ENCODE peak calls at places on chromosomes 4 and X, in seven cellular contexts. One of them, this sample, is unnamed.

GRCh38 chr4:129140521-129140920 is 44.6 kb downstream of the C4orf33 start:
- DNase-seq in pancreas: no peak
- DNase-seq in stomach: no peak
- DNase-seq in K562: no peak
- DNase-seq in right lobe of liver: no peak
- DNase-seq in BE2C: no peak
- DNase-seq in cardiac fibroblast: no peak
- DNase-seq in this sample: no peak

GRCh38 chrX:1222511-1223252 is 10.2 kb upstream of the CRLF2 start:
- DNase-seq in pancreas: no peak
- DNase-seq in K562: no peak
- DNase-seq in BE2C: no peak
- DNase-seq in stomach: no peak
- DNase-seq in cardiac fibroblast: peak; percentile 58
- DNase-seq in right lobe of liver: no peak
- DNase-seq in this sample: no peak

GRCh38 chrX:29044802-29045201 is 457.6 kb downstream of the IL1RAPL1 start:
- DNase-seq in cardiac fibroblast: peak; percentile 26
- DNase-seq in stomach: no peak
- DNase-seq in K562: no peak
- DNase-seq in right lobe of liver: no peak
- DNase-seq in BE2C: no peak
- DNase-seq in pancreas: no peak
- DNase-seq in this sample: peak; percentile 3

GRCh38 chr4:3041192-3042142 is 32.9 kb downstream of the HTT-AS start:
- DNase-seq in stomach: peak; percentile 35
- DNase-seq in right lobe of liver: peak; percentile 81
- DNase-seq in K562: no peak
- DNase-seq in BE2C: peak; percentile 79
- DNase-seq in pancreas: peak; percentile 17
- DNase-seq in cardiac fibroblast: peak; percentile 70
- DNase-seq in this sample: peak; percentile 69

GRCh38 chr4:47733506-47733905 is 104.4 kb downstream of the CORIN start:
- DNase-seq in cardiac fibroblast: no peak
- DNase-seq in BE2C: no peak
- DNase-seq in stomach: no peak
- DNase-seq in pancreas: no peak
- DNase-seq in right lobe of liver: no peak
- DNase-seq in K562: no peak
- DNase-seq in this sample: no peak

GRCh38 chr4:87120411-87121162 is 99.8 kb downstream of the KLHL8 start:
- DNase-seq in K562: no peak
- DNase-seq in pancreas: peak; percentile 69
- DNase-seq in stomach: no peak
- DNase-seq in right lobe of liver: peak; percentile 82
- DNase-seq in BE2C: no peak
- DNase-seq in cardiac fibroblast: peak; percentile 77
- DNase-seq in this sample: peak; percentile 48

GRCh38 chrX:136268051-136269048 is 17.1 kb upstream of the MAP7D3 start:
- DNase-seq in K562: peak; percentile 27
- DNase-seq in cardiac fibroblast: peak; percentile 57
- DNase-seq in BE2C: peak; percentile 45
- DNase-seq in stomach: no peak
- DNase-seq in pancreas: peak; percentile 37
- DNase-seq in right lobe of liver: no peak
- DNase-seq in this sample: peak; percentile 47

GRCh38 chrX:149476513-149476912 is 28.6 kb downstream of the IDS start:
- DNase-seq in BE2C: no peak
- DNase-seq in right lobe of liver: no peak
- DNase-seq in cardiac fibroblast: no peak
- DNase-seq in pancreas: no peak
- DNase-seq in stomach: no peak
- DNase-seq in K562: no peak
- DNase-seq in this sample: no peak

GRCh38 chrX:16196829-16197228 is 29.5 kb downstream of the MAGEB17 start:
- DNase-seq in right lobe of liver: no peak
- DNase-seq in cardiac fibroblast: peak; percentile 1
- DNase-seq in stomach: no peak
- DNase-seq in BE2C: no peak
- DNase-seq in K562: peak; percentile 14
- DNase-seq in pancreas: no peak
- DNase-seq in this sample: no peak

GRCh38 chr4:100170986-100171385 is 19.3 kb downstream of the DDIT4L start:
- DNase-seq in pancreas: no peak
- DNase-seq in stomach: no peak
- DNase-seq in K562: no peak
- DNase-seq in BE2C: no peak
- DNase-seq in cardiac fibroblast: peak; percentile 51
- DNase-seq in right lobe of liver: no peak
- DNase-seq in this sample: no peak

GRCh38 chr4:153729901-153730300 is 29.9 kb downstream of the RNF175 start:
- DNase-seq in BE2C: no peak
- DNase-seq in K562: no peak
- DNase-seq in cardiac fibroblast: no peak
- DNase-seq in stomach: no peak
- DNase-seq in right lobe of liver: no peak
- DNase-seq in pancreas: no peak
- DNase-seq in this sample: no peak

GRCh38 chr4:41207330-41207831 is 7.0 kb downstream of the APBB2 start:
- DNase-seq in pancreas: no peak
- DNase-seq in right lobe of liver: no peak
- DNase-seq in BE2C: no peak
- DNase-seq in cardiac fibroblast: peak; percentile 70
- DNase-seq in stomach: no peak
- DNase-seq in K562: no peak
- DNase-seq in this sample: no peak

GRCh38 chrX:39740078-39740477 is 357.7 kb downstream of the BCOR start:
- DNase-seq in stomach: no peak
- DNase-seq in pancreas: no peak
- DNase-seq in BE2C: no peak
- DNase-seq in K562: no peak
- DNase-seq in cardiac fibroblast: no peak
- DNase-seq in right lobe of liver: no peak
- DNase-seq in this sample: no peak

GRCh38 chr4:125315571-125316390 is 1.0 kb downstream of the FAT4 start:
- DNase-seq in right lobe of liver: peak; percentile 66
- DNase-seq in pancreas: peak; percentile 26
- DNase-seq in stomach: peak; percentile 31
- DNase-seq in cardiac fibroblast: peak; percentile 64
- DNase-seq in K562: no peak
- DNase-seq in BE2C: peak; percentile 79
- DNase-seq in this sample: peak; percentile 58

GRCh38 chrX:120251471-120252011 is 929 bp downstream of the ZBTB33 start:
- DNase-seq in K562: peak; percentile 61
- DNase-seq in pancreas: peak; percentile 33
- DNase-seq in stomach: peak; percentile 27
- DNase-seq in BE2C: peak; percentile 16
- DNase-seq in right lobe of liver: no peak
- DNase-seq in cardiac fibroblast: peak; percentile 25
- DNase-seq in this sample: peak; percentile 43

GRCh38 chrX:102651968-102652744 is 873 bp downstream of the GPRASP1 start:
- DNase-seq in cardiac fibroblast: peak; percentile 50
- DNase-seq in stomach: no peak
- DNase-seq in pancreas: no peak
- DNase-seq in right lobe of liver: no peak
- DNase-seq in BE2C: peak; percentile 40
- DNase-seq in K562: no peak
- DNase-seq in this sample: peak; percentile 50

GRCh38 chr4:3787489-3788365 is 21.5 kb downstream of the ADRA2C start:
- DNase-seq in BE2C: peak; percentile 61
- DNase-seq in K562: no peak
- DNase-seq in cardiac fibroblast: no peak
- DNase-seq in right lobe of liver: no peak
- DNase-seq in stomach: no peak
- DNase-seq in pancreas: no peak
- DNase-seq in this sample: no peak

GRCh38 chr4:33060873-33061542 is 2340.8 kb downstream of the PCDH7 start:
- DNase-seq in pancreas: peak; percentile 43
- DNase-seq in right lobe of liver: peak; percentile 43
- DNase-seq in BE2C: peak; percentile 66
- DNase-seq in cardiac fibroblast: peak; percentile 60
- DNase-seq in K562: no peak
- DNase-seq in stomach: no peak
- DNase-seq in this sample: peak; percentile 44

GRCh38 chr4:34091451-34091850 is 2152.9 kb downstream of the ARAP2 start:
- DNase-seq in BE2C: no peak
- DNase-seq in K562: no peak
- DNase-seq in stomach: no peak
- DNase-seq in right lobe of liver: no peak
- DNase-seq in pancreas: no peak
- DNase-seq in cardiac fibroblast: peak; percentile 47
- DNase-seq in this sample: peak; percentile 5

GRCh38 chr4:51835854-51836253 is 7.1 kb upstream of the DCUN1D4 start:
- DNase-seq in cardiac fibroblast: no peak
- DNase-seq in K562: no peak
- DNase-seq in pancreas: no peak
- DNase-seq in right lobe of liver: no peak
- DNase-seq in stomach: no peak
- DNase-seq in BE2C: peak; percentile 65
- DNase-seq in this sample: no peak

GRCh38 chr4:98905834-98906233 is 23.1 kb downstream of the EIF4E start:
- DNase-seq in pancreas: no peak
- DNase-seq in right lobe of liver: no peak
- DNase-seq in BE2C: no peak
- DNase-seq in cardiac fibroblast: peak; percentile 45
- DNase-seq in stomach: no peak
- DNase-seq in K562: no peak
- DNase-seq in this sample: no peak

GRCh38 chr4:29805245-29805644 is 914.9 kb upstream of the PCDH7 start:
- DNase-seq in pancreas: no peak
- DNase-seq in BE2C: no peak
- DNase-seq in K562: no peak
- DNase-seq in stomach: no peak
- DNase-seq in cardiac fibroblast: no peak
- DNase-seq in right lobe of liver: no peak
- DNase-seq in this sample: no peak

GRCh38 chr4:4418676-4419370 is 31.9 kb downstream of the NSG1 start:
- DNase-seq in cardiac fibroblast: no peak
- DNase-seq in right lobe of liver: no peak
- DNase-seq in stomach: peak; percentile 20
- DNase-seq in BE2C: no peak
- DNase-seq in pancreas: no peak
- DNase-seq in K562: no peak
- DNase-seq in this sample: no peak

GRCh38 chr4:84258905-84259830 is 239.9 kb downstream of the NKX6-1 start:
- DNase-seq in stomach: no peak
- DNase-seq in BE2C: peak; percentile 16
- DNase-seq in pancreas: no peak
- DNase-seq in K562: peak; percentile 15
- DNase-seq in right lobe of liver: no peak
- DNase-seq in cardiac fibroblast: peak; percentile 47
- DNase-seq in this sample: peak; percentile 20

GRCh38 chr4:102819588-102820365 is 7.6 kb downstream of the UBE2D3 start:
- DNase-seq in K562: no peak
- DNase-seq in pancreas: no peak
- DNase-seq in cardiac fibroblast: peak; percentile 33
- DNase-seq in BE2C: no peak
- DNase-seq in right lobe of liver: no peak
- DNase-seq in stomach: no peak
- DNase-seq in this sample: peak; percentile 32
- H3K4me3 ChIP-seq in K562: no peak overlapping the region
- H3K4me3 ChIP-seq in pancreas: no peak overlapping the region
- H3K4me3 ChIP-seq in cardiac fibroblast: peak overlapping the region; percentile 5
- H3K4me3 ChIP-seq in BE2C: no peak overlapping the region
- H3K4me3 ChIP-seq in right lobe of liver: no peak overlapping the region
- H3K4me3 ChIP-seq in stomach: no peak overlapping the region
- H3K4me3 ChIP-seq in this sample: no peak overlapping the region

DNA sequence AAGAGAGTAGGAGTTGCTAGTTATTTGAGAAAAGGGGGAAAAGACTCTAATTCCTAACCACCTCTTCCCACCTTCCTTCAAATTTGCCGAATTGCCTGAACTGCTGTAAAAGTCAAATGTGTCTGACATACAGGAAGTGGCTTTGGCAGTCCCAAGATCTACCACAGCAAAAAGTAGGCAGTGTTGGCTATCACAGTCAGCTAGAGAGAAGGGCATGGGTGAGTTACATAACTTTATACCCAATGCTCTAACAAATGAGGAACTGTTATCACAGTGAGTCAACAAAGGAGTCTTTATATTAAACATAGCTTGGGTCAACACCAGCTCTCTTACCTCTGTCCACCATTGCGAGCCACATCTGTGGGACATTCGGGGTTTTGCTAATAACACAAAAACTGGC is 2.4 kb upstream of the MBNL3 start:
- DNase-seq in K562: no peak
- DNase-seq in right lobe of liver: no peak
- DNase-seq in pancreas: peak; percentile 28
- DNase-seq in cardiac fibroblast: no peak
- DNase-seq in stomach: no peak
- DNase-seq in BE2C: no peak
- DNase-seq in this sample: no peak
- TF ChIP-seq CTCF in K562: no peak
- TF ChIP-seq CTCF in right lobe of liver: peak; percentile 13
- TF ChIP-seq CTCF in pancreas: no peak
- TF ChIP-seq CTCF in cardiac fibroblast: no peak
- TF ChIP-seq CTCF in stomach: no peak
- TF ChIP-seq CTCF in BE2C: no peak
- TF ChIP-seq CTCF in this sample: no peak

DNA sequence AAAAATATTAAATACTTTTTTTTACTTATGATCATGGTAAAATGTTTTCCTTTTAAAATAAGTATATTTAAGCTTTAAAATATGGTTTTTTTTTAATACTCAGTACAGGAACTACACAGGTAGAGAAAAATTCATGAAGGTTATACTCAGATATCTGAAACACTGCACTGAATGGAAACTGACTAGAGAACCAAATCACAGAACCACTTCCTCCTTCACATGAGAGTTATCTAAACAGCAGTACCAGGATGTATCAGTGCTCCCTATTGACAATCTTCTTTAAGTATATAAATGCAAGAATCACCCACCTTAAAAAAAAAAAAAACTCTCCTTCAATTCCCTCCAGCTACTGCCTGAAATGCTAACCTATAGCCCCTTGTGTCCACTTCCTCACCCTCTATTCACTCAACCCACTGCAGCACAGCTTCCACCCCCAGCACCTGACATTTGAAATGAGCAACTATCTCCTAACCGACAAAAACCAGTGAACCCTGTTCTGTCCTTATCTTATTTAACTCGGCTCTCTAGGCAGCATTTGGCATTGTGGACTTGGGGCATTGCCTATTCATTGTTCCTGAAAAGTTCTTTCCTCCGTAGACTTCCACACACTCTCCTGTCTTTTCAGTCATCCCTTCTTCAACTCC is 9.1 kb downstream of the SLC7A3 start:
- DNase-seq in pancreas: no peak
- DNase-seq in cardiac fibroblast: no peak
- DNase-seq in K562: no peak
- DNase-seq in stomach: no peak
- DNase-seq in BE2C: no peak
- DNase-seq in right lobe of liver: no peak
- DNase-seq in this sample: no peak
- H3K4me3 ChIP-seq in pancreas: no peak overlapping the region
- H3K4me3 ChIP-seq in cardiac fibroblast: no peak overlapping the region
- H3K4me3 ChIP-seq in K562: no peak overlapping the region
- H3K4me3 ChIP-seq in stomach: no peak overlapping the region
- H3K4me3 ChIP-seq in BE2C: no peak overlapping the region
- H3K4me3 ChIP-seq in right lobe of liver: no peak overlapping the region
- H3K4me3 ChIP-seq in this sample: no peak overlapping the region

DNA sequence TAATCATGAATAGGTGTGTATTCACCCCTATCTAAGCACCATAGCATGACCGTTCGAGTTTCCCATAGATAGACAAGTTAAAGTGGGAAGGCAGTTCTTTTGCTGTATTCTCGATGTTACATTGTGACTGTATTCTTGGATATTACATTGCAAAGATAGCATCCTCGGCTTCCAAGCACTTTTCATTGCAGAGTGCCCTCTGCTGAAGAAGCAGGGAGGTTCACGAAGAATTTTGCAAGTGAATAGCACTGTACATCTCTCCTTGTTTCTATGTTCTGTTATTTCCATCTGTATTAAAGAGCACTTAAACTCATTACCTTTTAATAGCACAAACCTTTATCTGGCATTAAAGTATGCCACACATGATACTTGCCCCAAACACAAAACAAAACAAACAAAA is 426.7 kb upstream of the ARX start:
- DNase-seq in BE2C: no peak
- DNase-seq in stomach: no peak
- DNase-seq in right lobe of liver: no peak
- DNase-seq in cardiac fibroblast: no peak
- DNase-seq in pancreas: no peak
- DNase-seq in K562: no peak
- DNase-seq in this sample: no peak
- TF ChIP-seq CTCF in BE2C: peak; percentile 33
- TF ChIP-seq CTCF in stomach: no peak
- TF ChIP-seq CTCF in right lobe of liver: peak; percentile 17
- TF ChIP-seq CTCF in cardiac fibroblast: no peak
- TF ChIP-seq CTCF in pancreas: no peak
- TF ChIP-seq CTCF in K562: no peak
- TF ChIP-seq CTCF in this sample: no peak

This sample was measured in fibroblast of villous mesenchyme.